ENCODE peak calls at places on chromosomes 11 and 22, in nine cellular contexts. P is suprapubic skin, T is A549, H is SJCRH30, F is IMR-90, D is uterus, Q is A673, B is tibial artery, A is right lobe of liver. E is an unnamed sample. For H3K4me1 and H3K9me3, the result is how much of the 10 kb centered on the place peaks cover.

GRCh38 chr11:57349491-57350274 is 11.5 kb downstream of the P2RX3 start:
- DNase-seq in T (peak), P (peak), H (peak), F (peak), A (peak), D (peak), Q (peak), B (peak), E (peak)

GRCh38 chr11:11843233-11843632 is 1.5 kb downstream of the USP47 start:
- DNase-seq in A (no peak), T (peak), H (peak), B (no peak), P (no peak), D (no peak), F (peak), Q (no peak), E (no peak)

GRCh38 chr11:58592760-58593472 is 14.1 kb downstream of the ZFP91 start:
- DNase-seq in F (no peak), D (no peak), Q (no peak), B (no peak), T (no peak), H (no peak), A (no peak), P (no peak), E (no peak)

GRCh38 chr22:45445031-45445710 is 31.7 kb downstream of the RIBC2 start:
- DNase-seq in F (no peak), P (no peak), D (no peak), B (no peak), Q (no peak), H (no peak), T (no peak), A (no peak), E (no peak)

GRCh38 chr22:45683680-45684079 is 12.0 kb downstream of the ATXN10 start:
- DNase-seq in D (no peak), F (no peak), T (no peak), A (no peak), Q (no peak), H (no peak), B (no peak), P (no peak), E (no peak)

GRCh38 chr22:49012695-49013094 is 815.0 kb downstream of the BRD1 start:
- DNase-seq in P (no peak), F (no peak), A (no peak), T (no peak), Q (no peak), H (no peak), D (no peak), B (peak), E (no peak)

GRCh38 chr11:3215346-3216026 is 3.1 kb downstream of the MRGPRG start:
- DNase-seq in H (no peak), P (peak), B (peak), A (peak), F (no peak), D (peak), T (no peak), Q (peak), E (no peak)

GRCh38 chr11:87926250-87926970 is 248.8 kb downstream of the RAB38 start:
- DNase-seq in Q (no peak), D (no peak), A (no peak), B (peak), H (peak), F (peak), P (no peak), T (peak), E (no peak)

GRCh38 chr22:46041642-46042041 is 64.7 kb upstream of the WNT7B start:
- DNase-seq in H (no peak), D (no peak), B (no peak), Q (no peak), A (no peak), F (no peak), T (no peak), P (peak), E (peak)

GRCh38 chr11:56152333-56152732 is 7.8 kb downstream of the OR8K5 start:
- DNase-seq in F (no peak), H (no peak), Q (no peak), T (peak), A (no peak), D (no peak), B (no peak), P (no peak), E (no peak)

GRCh38 chr22:48849963-48850657 is 977.6 kb downstream of the BRD1 start:
- DNase-seq in H (no peak), D (no peak), B (no peak), Q (no peak), P (no peak), T (no peak), F (no peak), A (no peak), E (no peak)

GRCh38 chr22:24920029-24920428 is 26.5 kb downstream of the LHFPL7 start:
- DNase-seq in H (no peak), D (no peak), P (no peak), T (no peak), F (no peak), A (no peak), B (no peak), Q (no peak), E (no peak)

GRCh38 chr11:114738954-114739353 is 60.6 kb downstream of the NXPE2 start:
- DNase-seq in H (peak), B (no peak), P (no peak), Q (peak), T (peak), A (peak), D (no peak), F (peak), E (no peak)

GRCh38 chr11:62875698-62876483 is 4.8 kb upstream of the SLC3A2 start:
- DNase-seq in T (no peak), D (no peak), B (no peak), P (no peak), A (peak), H (no peak), F (no peak), Q (no peak), E (peak)

GRCh38 chr22:36053242-36054147 is 24.9 kb upstream of the RBFOX2 start:
- DNase-seq in A (no peak), B (no peak), P (no peak), Q (no peak), F (no peak), D (no peak), T (no peak), H (no peak), E (no peak)

GRCh38 chr11:830295-831131 is 2.2 kb upstream of the CD151 start:
- DNase-seq in B (no peak), Q (peak), P (no peak), A (peak), H (peak), F (no peak), T (no peak), D (peak), E (peak)

GRCh38 chr11:118621071-118621815 is 13.8 kb downstream of the PHLDB1 start:
- DNase-seq in P (peak), F (peak), T (no peak), B (peak), D (peak), Q (peak), A (peak), H (peak), E (peak)

GRCh38 chr11:113332638-113333329 is 18.4 kb downstream of the TTC12 start:
- DNase-seq in T (no peak), D (no peak), A (no peak), B (no peak), H (no peak), Q (no peak), P (no peak), F (no peak), E (no peak)

GRCh38 chr11:14713518-14714244 is 70.1 kb downstream of the PDE3B start:
- DNase-seq in D (no peak), H (no peak), Q (no peak), T (no peak), A (no peak), F (no peak), B (no peak), P (no peak), E (no peak)

GRCh38 chr11:20712912-20713311 is 43.5 kb downstream of the NELL1 start:
- DNase-seq in P (no peak), T (no peak), H (no peak), A (no peak), F (no peak), D (no peak), B (no peak), Q (no peak), E (no peak)

GRCh38 chr11:80873309-80873999 is 1432.6 kb upstream of the TENM4 start:
- DNase-seq in T (no peak), Q (peak), F (no peak), B (no peak), H (no peak), D (no peak), A (no peak), P (no peak), E (no peak)

GRCh38 chr22:24417901-24418641 is 9.3 kb upstream of the ADORA2A start:
- DNase-seq in B (no peak), F (peak), D (no peak), H (no peak), T (no peak), A (no peak), P (no peak), Q (no peak), E (peak)

GRCh38 chr11:76237914-76238313 is 31.6 kb upstream of the WNT11 start:
- DNase-seq in B (no peak), A (no peak), Q (peak), P (no peak), H (peak), T (peak), F (peak), D (no peak), E (no peak)

GRCh38 chr11:24509114-24509513 is 12.3 kb downstream of the LUZP2 start:
- DNase-seq in Q (peak), F (peak), D (no peak), H (peak), B (no peak), A (no peak), T (no peak), P (no peak), E (no peak)

GRCh38 chr11:131859811-131860210 is 489.4 kb downstream of the NTM start:
- DNase-seq in Q (no peak), B (no peak), A (no peak), D (no peak), H (no peak), P (no peak), T (no peak), F (peak), E (no peak)

GRCh38 chr11:82547163-82547560 is 186.5 kb downstream of the FAM181B start:
- DNase-seq in A (no peak), F (no peak), B (no peak), T (no peak), Q (no peak), D (no peak), P (no peak), H (peak), E (no peak)

GRCh38 chr22:27825174-27825573 is 23.6 kb upstream of the MN1 start:
- DNase-seq in H (peak), T (peak), A (no peak), P (no peak), F (no peak), D (no peak), B (no peak), Q (no peak), E (no peak)

GRCh38 chr11:19163627-19164026 is 38.2 kb downstream of the CSRP3 start:
- DNase-seq in H (no peak), F (no peak), D (no peak), T (no peak), P (no peak), B (no peak), Q (no peak), A (no peak), E (no peak)

GRCh38 chr22:48934446-48934845 is 893.2 kb downstream of the BRD1 start:
- DNase-seq in F (no peak), A (no peak), B (no peak), H (no peak), Q (no peak), T (no peak), P (no peak), D (no peak), E (no peak)

GRCh38 chr11:66012371-66012945 is 650 bp downstream of the CST6 start:
- DNase-seq in B (no peak), D (no peak), T (no peak), Q (no peak), A (no peak), F (no peak), P (no peak), H (no peak), E (no peak)

GRCh38 chr11:71283960-71284359 is 31.6 kb upstream of the SHANK2 start:
- DNase-seq in F (no peak), B (no peak), T (no peak), P (no peak), D (no peak), H (no peak), A (no peak), Q (no peak), E (peak)

GRCh38 chr11:11895672-11896071 is 53.9 kb downstream of the USP47 start:
- DNase-seq in P (no peak), F (peak), D (no peak), B (no peak), Q (peak), H (no peak), T (peak), A (no peak), E (no peak)

GRCh38 chr22:46465793-46466192 is 71.6 kb downstream of the CELSR1 start:
- DNase-seq in D (no peak), T (no peak), B (no peak), F (no peak), A (no peak), H (no peak), Q (no peak), P (no peak), E (peak)

GRCh38 chr11:78921517-78921916 is 346.9 kb upstream of the NARS2 start:
- DNase-seq in Q (peak), P (no peak), B (no peak), D (no peak), A (no peak), H (peak), T (no peak), F (no peak), E (no peak)

GRCh38 chr22:19641254-19641982 is 72.9 kb upstream of the SEPTIN5 start:
- DNase-seq in D (no peak), F (no peak), Q (no peak), H (no peak), A (no peak), B (no peak), T (peak), P (no peak), E (no peak)

GRCh38 chr22:25567305-25567704 is 2.8 kb downstream of the GRK3 start:
- DNase-seq in D (no peak), T (no peak), P (no peak), Q (no peak), B (no peak), A (no peak), F (no peak), H (peak), E (no peak)

GRCh38 chr11:128898580-128899344 is 7.6 kb downstream of the KCNJ5 start:
- DNase-seq in A (peak), B (no peak), T (no peak), F (peak), P (no peak), D (no peak), Q (no peak), H (no peak), E (peak)

GRCh38 chr11:91158297-91158696 is 935.4 kb upstream of the CHORDC1 start:
- DNase-seq in F (no peak), B (no peak), H (no peak), D (no peak), A (no peak), T (no peak), P (no peak), Q (no peak), E (no peak)

GRCh38 chr11:67270256-67271211 is 4.3 kb downstream of the GRK2 start:
- DNase-seq in F (no peak), P (peak), H (no peak), B (peak), A (peak), T (no peak), Q (peak), D (peak), E (peak)
- H3K27ac ChIP-seq in F (peak), P (peak), H (no peak), B (peak), A (peak), T (no peak), Q (peak), D (peak), E (peak)

GRCh38 chr22:17831527-17832251 is 57.4 kb upstream of the BID start:
- DNase-seq in T (no peak), A (no peak), H (no peak), Q (no peak), D (peak), B (peak), P (no peak), F (no peak), E (no peak)

GRCh38 chr22:17838180-17838865 is 64.1 kb upstream of the BID start:
- DNase-seq in Q (no peak), D (no peak), T (no peak), P (no peak), F (no peak), H (no peak), B (no peak), A (no peak), E (no peak)

GRCh38 chr22:17836977-17837742 is 62.9 kb upstream of the BID start:
- DNase-seq in F (no peak), D (peak), Q (no peak), B (no peak), P (no peak), A (peak), H (no peak), T (no peak), E (no peak)

GRCh38 chr22:17832665-17833064 is 58.4 kb upstream of the BID start:
- DNase-seq in H (no peak), F (no peak), T (no peak), B (no peak), Q (no peak), P (no peak), A (peak), D (no peak), E (no peak)

DNA sequence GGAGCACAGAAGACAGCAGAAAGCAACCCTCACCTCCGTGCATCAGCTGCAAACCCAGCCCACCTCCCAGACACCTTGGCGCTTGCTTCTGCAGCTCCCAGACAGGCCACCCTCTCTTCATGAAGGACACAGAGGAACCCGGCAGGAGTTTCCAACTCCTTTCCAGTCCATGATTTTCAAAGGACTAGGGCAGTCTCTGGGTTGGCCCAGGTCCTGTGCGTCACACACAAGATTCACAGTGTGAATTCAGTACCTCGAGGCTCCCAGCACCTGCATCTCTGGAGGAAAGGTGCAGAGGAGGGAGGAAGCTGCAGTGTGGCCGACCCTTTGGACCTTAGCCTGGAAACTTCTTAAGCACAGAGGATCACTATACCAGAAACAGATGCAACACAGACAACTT is 61.0 kb upstream of the BID start:
- DNase-seq in P (no peak), F (no peak), B (no peak), A (no peak), D (no peak), T (no peak), Q (no peak), H (no peak), E (no peak)
- H3K4me1 ChIP-seq in P (under half), F (under half), B (half or more), A (under half), D (under half), T (under half), Q (under half), H (under half), E (under half)

GRCh38 chr22:47552024-47552423 is 789.6 kb downstream of the TBC1D22A start:
- DNase-seq in A (no peak), D (no peak), H (no peak), T (no peak), Q (no peak), B (no peak), F (no peak), P (no peak), E (no peak)

GRCh38 chr22:47553436-47553835 is 791.0 kb downstream of the TBC1D22A start:
- DNase-seq in T (no peak), F (no peak), H (no peak), Q (no peak), D (no peak), B (no peak), A (no peak), P (no peak), E (no peak)

GRCh38 chr22:47558828-47559700 is 796.6 kb downstream of the TBC1D22A start:
- DNase-seq in H (no peak), P (no peak), A (no peak), D (no peak), B (no peak), Q (no peak), F (no peak), T (no peak), E (no peak)

GRCh38 chr22:47552541-47553205 is 790.2 kb downstream of the TBC1D22A start:
- DNase-seq in D (no peak), Q (no peak), F (no peak), A (no peak), T (no peak), H (no peak), B (no peak), P (no peak), E (no peak)

DNA sequence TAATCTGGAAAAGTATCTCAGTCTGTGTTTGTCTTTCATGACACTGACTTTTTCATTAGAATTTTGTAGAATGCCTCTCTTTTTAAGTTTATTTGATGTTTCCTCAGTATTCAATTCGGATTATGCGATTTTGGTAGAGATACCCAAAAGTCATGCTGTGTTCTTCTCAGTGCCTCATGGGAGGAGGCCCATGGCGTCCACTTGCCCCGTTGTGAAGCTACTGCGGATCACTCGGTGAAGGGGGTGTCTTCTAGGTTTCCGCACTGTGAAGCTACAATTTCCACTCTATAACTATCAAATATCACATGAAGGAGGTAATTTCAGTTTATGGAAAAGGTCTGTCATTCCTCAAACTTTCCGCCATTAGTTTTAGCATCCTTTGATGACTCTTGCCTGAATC is 794.0 kb downstream of the TBC1D22A start:
- DNase-seq in D (no peak), A (no peak), F (no peak), B (no peak), H (no peak), P (no peak), T (no peak), Q (no peak), E (no peak)
- H3K9me3 ChIP-seq in D (under half), A (under half), F (under half), B (under half), H (under half), P (under half), T (under half), Q (under half), E (under half)

DNA sequence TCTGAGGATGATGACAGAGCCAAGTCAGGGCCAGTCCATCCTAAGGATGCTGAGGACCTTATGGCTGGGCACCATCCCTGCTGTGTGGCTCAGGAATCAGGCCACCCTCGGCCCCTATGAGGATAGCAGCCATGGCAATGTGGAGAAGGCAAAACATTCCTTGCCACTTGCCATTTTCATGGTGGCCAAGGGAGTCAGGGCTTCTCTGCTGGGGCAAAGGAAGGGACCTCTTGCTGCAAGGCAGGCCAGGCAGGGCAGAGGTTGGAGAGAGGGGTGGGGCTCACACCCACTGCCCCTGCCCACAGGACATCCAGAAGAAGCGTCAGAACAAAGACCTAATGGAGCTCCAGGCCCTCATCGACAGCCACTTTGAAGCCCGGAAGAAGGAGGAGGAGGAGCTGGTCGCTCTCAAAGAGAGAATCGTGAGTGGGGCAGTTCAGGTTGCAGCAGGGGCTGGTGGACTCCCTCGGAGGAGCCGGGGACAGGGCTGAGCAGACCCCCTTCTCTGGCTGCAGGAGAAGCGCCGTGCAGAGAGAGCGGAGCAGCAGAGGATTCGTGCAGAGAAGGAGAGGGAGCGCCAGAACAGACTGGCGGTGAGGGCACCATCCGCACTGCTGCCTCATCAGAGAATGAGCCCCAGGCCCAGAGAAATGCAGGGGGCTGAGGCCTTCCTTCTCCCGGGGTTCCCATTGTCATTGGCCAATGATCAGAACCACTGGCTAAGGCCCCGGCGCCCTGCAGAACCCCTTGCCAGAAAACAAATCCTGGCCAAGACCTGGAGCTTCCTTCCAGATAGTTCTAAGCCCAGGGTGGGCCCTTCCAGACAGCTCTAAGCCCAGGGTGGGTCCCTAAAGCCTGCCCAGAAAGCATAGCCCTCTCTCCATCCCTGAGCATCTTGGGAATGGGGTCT is 13.5 kb upstream of the MRPL23 start:
- DNase-seq in P (peak), Q (no peak), D (peak), F (no peak), A (peak), B (no peak), T (no peak), H (no peak), E (no peak)
- H3K27ac ChIP-seq in P (no peak), Q (no peak), D (no peak), F (no peak), A (no peak), B (no peak), T (no peak), H (no peak), E (no peak)

E was measured in lower lobe of right lung.